ENCODE peak calls at places on chromosomes 3 and 15, in six cellular contexts. One of them, this sample, is unnamed.

GRCh38 chr3:52053307-52054304 is 2.8 kb downstream of the DUSP7 start:
- DNase-seq in aorta: no peak
- DNase-seq in neural progenitor cell: peak; percentile 44
- DNase-seq in mammary epithelial cell: peak; percentile 99
- DNase-seq in transverse colon: no peak
- DNase-seq in adrenal gland: no peak
- DNase-seq in this sample: no peak

GRCh38 chr3:18556503-18556902 is 131.4 kb upstream of the SATB1 start:
- DNase-seq in aorta: no peak
- DNase-seq in neural progenitor cell: no peak
- DNase-seq in mammary epithelial cell: peak; percentile 46
- DNase-seq in transverse colon: no peak
- DNase-seq in adrenal gland: no peak
- DNase-seq in this sample: no peak

GRCh38 chr3:97340940-97341339 is 423.6 kb upstream of the ARL6 start:
- DNase-seq in aorta: no peak
- DNase-seq in neural progenitor cell: no peak
- DNase-seq in mammary epithelial cell: no peak
- DNase-seq in transverse colon: no peak
- DNase-seq in adrenal gland: no peak
- DNase-seq in this sample: no peak

GRCh38 chr3:29593802-29594201 is 312.9 kb downstream of the RBMS3 start:
- DNase-seq in aorta: no peak
- DNase-seq in neural progenitor cell: no peak
- DNase-seq in mammary epithelial cell: no peak
- DNase-seq in transverse colon: no peak
- DNase-seq in adrenal gland: no peak
- DNase-seq in this sample: no peak

GRCh38 chr15:88166330-88166993 is 90.1 kb downstream of the NTRK3 start:
- DNase-seq in aorta: peak; percentile 85
- DNase-seq in neural progenitor cell: peak; percentile 72
- DNase-seq in mammary epithelial cell: no peak
- DNase-seq in transverse colon: no peak
- DNase-seq in adrenal gland: peak; percentile 7
- DNase-seq in this sample: no peak

GRCh38 chr15:66253296-66253642 is 281 bp downstream of the MEGF11 start:
- DNase-seq in aorta: peak; percentile 73
- DNase-seq in neural progenitor cell: no peak
- DNase-seq in mammary epithelial cell: no peak
- DNase-seq in transverse colon: no peak
- DNase-seq in adrenal gland: no peak
- DNase-seq in this sample: no peak

GRCh38 chr3:113070226-113071220 is 79.7 kb downstream of the GTPBP8 start:
- DNase-seq in aorta: no peak
- DNase-seq in neural progenitor cell: no peak
- DNase-seq in mammary epithelial cell: no peak
- DNase-seq in transverse colon: no peak
- DNase-seq in adrenal gland: no peak
- DNase-seq in this sample: no peak

GRCh38 chr3:134642445-134643149 is 8.2 kb downstream of the KY start:
- DNase-seq in aorta: no peak
- DNase-seq in neural progenitor cell: no peak
- DNase-seq in mammary epithelial cell: no peak
- DNase-seq in transverse colon: no peak
- DNase-seq in adrenal gland: no peak
- DNase-seq in this sample: no peak

GRCh38 chr3:139020868-139021234 is at the start of gene PRR23B:
- DNase-seq in aorta: no peak
- DNase-seq in neural progenitor cell: no peak
- DNase-seq in mammary epithelial cell: no peak
- DNase-seq in transverse colon: no peak
- DNase-seq in adrenal gland: no peak
- DNase-seq in this sample: no peak

GRCh38 chr3:139532996-139533395 is 6.5 kb downstream of the RBP1 start:
- DNase-seq in aorta: no peak
- DNase-seq in neural progenitor cell: peak; percentile 60
- DNase-seq in mammary epithelial cell: no peak
- DNase-seq in transverse colon: no peak
- DNase-seq in adrenal gland: no peak
- DNase-seq in this sample: no peak

GRCh38 chr3:169478566-169479313 is 184.8 kb downstream of the MECOM start:
- DNase-seq in aorta: no peak
- DNase-seq in neural progenitor cell: no peak
- DNase-seq in mammary epithelial cell: peak; percentile 62
- DNase-seq in transverse colon: no peak
- DNase-seq in adrenal gland: no peak
- DNase-seq in this sample: no peak

GRCh38 chr3:169477790-169478189 is 185.7 kb downstream of the MECOM start:
- DNase-seq in aorta: no peak
- DNase-seq in neural progenitor cell: peak; percentile 31
- DNase-seq in mammary epithelial cell: no peak
- DNase-seq in transverse colon: no peak
- DNase-seq in adrenal gland: no peak
- DNase-seq in this sample: no peak

GRCh38 chr3:169472259-169472900 is 191.1 kb downstream of the MECOM start:
- DNase-seq in aorta: no peak
- DNase-seq in neural progenitor cell: no peak
- DNase-seq in mammary epithelial cell: no peak
- DNase-seq in transverse colon: no peak
- DNase-seq in adrenal gland: no peak
- DNase-seq in this sample: no peak

GRCh38 chr3:169479314-169479939 is 184.1 kb downstream of the MECOM start:
- DNase-seq in aorta: no peak
- DNase-seq in neural progenitor cell: no peak
- DNase-seq in mammary epithelial cell: no peak
- DNase-seq in transverse colon: no peak
- DNase-seq in adrenal gland: no peak
- DNase-seq in this sample: no peak

DNA sequence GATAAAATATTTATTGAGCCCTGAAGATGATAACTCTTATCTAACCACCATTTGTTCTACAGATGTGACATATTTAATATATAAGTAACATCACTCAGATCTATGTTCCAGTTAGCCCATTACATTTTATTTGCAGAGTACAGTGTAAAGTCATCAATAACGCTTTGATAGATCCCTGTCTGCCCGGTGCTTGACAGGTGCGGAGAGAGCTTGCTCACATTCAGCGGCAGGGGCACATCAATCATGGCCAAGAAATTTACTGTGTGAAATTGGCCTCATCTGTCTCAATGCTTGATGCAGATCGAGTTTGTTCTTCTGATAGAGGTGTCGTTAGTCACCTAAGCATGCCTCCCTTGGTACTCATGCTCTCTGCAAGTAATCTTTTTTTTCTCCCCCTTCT is 187.2 kb downstream of the MECOM start:
- DNase-seq in aorta: no peak
- DNase-seq in neural progenitor cell: no peak
- DNase-seq in mammary epithelial cell: no peak
- DNase-seq in transverse colon: no peak
- DNase-seq in adrenal gland: no peak
- DNase-seq in this sample: no peak
- H3K4me1 ChIP-seq in aorta: peaks cover 6% of the 10 kb centered on the region
- H3K4me1 ChIP-seq in neural progenitor cell: peaks cover 31% of the 10 kb centered on the region
- H3K4me1 ChIP-seq in mammary epithelial cell: peaks cover 4% of the 10 kb centered on the region
- H3K4me1 ChIP-seq in transverse colon: no peaks in the 10 kb centered on the region
- H3K4me1 ChIP-seq in adrenal gland: no peaks in the 10 kb centered on the region
- H3K4me1 ChIP-seq in this sample: no peaks in the 10 kb centered on the region

GRCh38 chr15:90402806-90403205 is 14.8 kb downstream of the IQGAP1 start:
- DNase-seq in aorta: no peak
- DNase-seq in neural progenitor cell: no peak
- DNase-seq in mammary epithelial cell: no peak
- DNase-seq in transverse colon: no peak
- DNase-seq in adrenal gland: no peak
- DNase-seq in this sample: no peak

GRCh38 chr15:90400759-90401314 is 12.8 kb downstream of the IQGAP1 start:
- DNase-seq in aorta: peak; percentile 82
- DNase-seq in neural progenitor cell: peak; percentile 57
- DNase-seq in mammary epithelial cell: peak; percentile 91
- DNase-seq in transverse colon: peak; percentile 69
- DNase-seq in adrenal gland: peak; percentile 80
- DNase-seq in this sample: peak; percentile 77

GRCh38 chr15:90402230-90402629 is 14.2 kb downstream of the IQGAP1 start:
- DNase-seq in aorta: peak; percentile 81
- DNase-seq in neural progenitor cell: no peak
- DNase-seq in mammary epithelial cell: peak; percentile 80
- DNase-seq in transverse colon: no peak
- DNase-seq in adrenal gland: peak; percentile 64
- DNase-seq in this sample: peak; percentile 55

GRCh38 chr15:90401499-90401898 is 13.5 kb downstream of the IQGAP1 start:
- DNase-seq in aorta: no peak
- DNase-seq in neural progenitor cell: no peak
- DNase-seq in mammary epithelial cell: no peak
- DNase-seq in transverse colon: no peak
- DNase-seq in adrenal gland: no peak
- DNase-seq in this sample: no peak

DNA sequence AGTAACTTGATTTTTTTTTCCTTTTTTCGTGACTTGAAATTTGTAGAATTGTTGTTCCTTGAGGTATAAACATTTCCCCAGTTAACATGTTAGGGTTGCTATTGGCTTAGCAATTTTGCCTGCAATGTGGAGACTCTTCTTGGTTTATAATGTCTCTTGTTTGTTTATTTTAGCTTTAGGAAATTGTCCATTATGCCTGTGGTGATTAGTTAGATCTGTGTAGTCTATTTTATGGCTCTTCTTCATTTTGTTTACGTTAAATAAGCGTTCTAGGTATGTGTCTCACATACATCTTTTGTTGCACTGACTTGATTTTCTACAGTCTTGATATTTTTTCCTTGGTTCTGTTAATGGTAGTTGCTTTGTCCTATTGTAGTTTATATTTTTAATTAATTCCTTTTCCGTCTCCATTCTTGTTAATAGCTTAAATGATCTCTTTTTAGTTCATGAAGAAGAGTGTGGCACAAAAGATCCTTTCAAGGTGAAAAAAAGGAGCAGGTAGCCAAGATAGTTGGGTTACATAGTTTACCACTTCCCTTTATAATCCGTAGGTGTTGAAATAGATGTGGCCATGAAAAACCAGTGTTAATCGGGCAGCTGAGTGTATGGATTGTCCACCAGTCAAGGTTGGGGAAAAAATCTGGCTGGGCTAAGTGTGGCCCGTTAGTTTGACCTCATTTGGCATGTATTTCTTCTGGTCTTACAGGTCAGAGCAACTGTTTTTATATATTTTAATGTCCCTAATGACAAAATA is 12.1 kb downstream of the IQGAP1 start:
- DNase-seq in aorta: no peak
- DNase-seq in neural progenitor cell: no peak
- DNase-seq in mammary epithelial cell: peak; percentile 44
- DNase-seq in transverse colon: no peak
- DNase-seq in adrenal gland: no peak
- DNase-seq in this sample: no peak
- H3K4me3 ChIP-seq in aorta: peak overlapping the region; percentile 41
- H3K4me3 ChIP-seq in neural progenitor cell: no peak overlapping the region
- H3K4me3 ChIP-seq in mammary epithelial cell: no peak overlapping the region
- H3K4me3 ChIP-seq in transverse colon: no peak overlapping the region
- H3K4me3 ChIP-seq in adrenal gland: no peak overlapping the region
- H3K4me3 ChIP-seq in this sample: peak overlapping the region; percentile 12

DNA sequence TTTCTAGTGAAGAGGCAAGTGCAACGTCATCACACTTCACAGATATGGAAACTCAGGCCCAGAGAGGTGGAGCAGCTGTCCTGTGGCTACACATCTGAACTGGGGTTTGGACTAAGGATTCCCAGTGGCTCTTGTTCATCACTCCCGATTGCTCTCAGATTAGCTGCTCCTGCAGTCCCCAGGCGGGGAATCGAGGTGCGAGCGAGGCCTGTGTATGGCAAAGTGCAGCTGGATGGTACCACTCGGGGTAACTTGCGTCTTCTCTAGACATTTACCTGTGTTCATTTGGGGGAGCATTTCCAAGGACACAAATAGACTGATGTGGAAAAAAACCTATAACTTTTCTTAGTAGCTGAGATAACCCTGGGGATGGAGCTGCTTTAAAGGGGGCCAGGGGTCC is 45.9 kb upstream of the TRPM1 start:
- DNase-seq in aorta: no peak
- DNase-seq in neural progenitor cell: no peak
- DNase-seq in mammary epithelial cell: no peak
- DNase-seq in transverse colon: no peak
- DNase-seq in adrenal gland: no peak
- DNase-seq in this sample: no peak
- H3K4me1 ChIP-seq in aorta: no peaks in the 10 kb centered on the region
- H3K4me1 ChIP-seq in neural progenitor cell: peaks cover 27% of the 10 kb centered on the region
- H3K4me1 ChIP-seq in mammary epithelial cell: peaks cover 9% of the 10 kb centered on the region
- H3K4me1 ChIP-seq in transverse colon: no peaks in the 10 kb centered on the region
- H3K4me1 ChIP-seq in adrenal gland: no peaks in the 10 kb centered on the region
- H3K4me1 ChIP-seq in this sample: no peaks in the 10 kb centered on the region

DNA sequence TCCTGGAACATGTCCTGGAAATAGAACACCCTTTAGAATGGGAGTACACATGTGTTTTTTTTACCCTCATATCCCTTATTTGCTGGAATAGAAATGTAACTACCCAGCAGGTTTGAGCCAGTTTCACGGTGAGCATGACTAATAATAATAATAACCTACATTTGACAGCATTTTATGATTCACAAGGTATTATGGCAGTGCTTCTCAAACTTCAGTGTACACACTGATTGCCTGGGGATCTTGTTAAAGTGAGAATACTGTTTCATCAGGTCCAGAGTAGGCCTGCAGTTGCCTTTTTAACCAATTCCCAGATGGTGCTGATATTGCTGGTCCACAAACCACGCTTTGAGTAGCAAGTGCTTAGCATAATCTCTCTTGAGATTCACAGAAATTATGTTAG is 63.9 kb downstream of the NFKBIZ start:
- DNase-seq in aorta: no peak
- DNase-seq in neural progenitor cell: no peak
- DNase-seq in mammary epithelial cell: peak; percentile 88
- DNase-seq in transverse colon: no peak
- DNase-seq in adrenal gland: no peak
- DNase-seq in this sample: no peak
- H3K4me3 ChIP-seq in aorta: no peak overlapping the region
- H3K4me3 ChIP-seq in neural progenitor cell: no peak overlapping the region
- H3K4me3 ChIP-seq in mammary epithelial cell: no peak overlapping the region
- H3K4me3 ChIP-seq in transverse colon: no peak overlapping the region
- H3K4me3 ChIP-seq in adrenal gland: no peak overlapping the region
- H3K4me3 ChIP-seq in this sample: no peak overlapping the region

DNA sequence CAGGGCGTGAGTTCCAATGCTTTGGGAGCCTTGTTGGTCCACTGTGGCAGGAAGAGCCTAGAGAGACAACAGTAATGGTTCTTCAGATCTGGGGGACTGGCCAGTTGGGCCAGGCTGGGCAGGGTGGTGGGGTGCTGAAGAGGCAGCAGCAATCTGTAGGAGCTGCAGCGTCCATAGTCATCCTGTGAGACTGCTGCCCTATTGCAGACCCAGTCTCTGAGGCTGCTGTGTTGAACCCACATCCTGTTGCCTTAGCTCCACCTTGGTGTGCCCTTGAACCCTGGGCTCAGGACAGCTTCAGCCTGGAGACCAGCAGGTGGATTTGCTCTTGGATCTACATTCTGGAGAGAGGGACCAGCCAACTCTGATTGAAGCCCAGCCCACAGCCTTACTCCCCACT is 23.6 kb upstream of the ETV5 start:
- DNase-seq in aorta: no peak
- DNase-seq in neural progenitor cell: no peak
- DNase-seq in mammary epithelial cell: no peak
- DNase-seq in transverse colon: no peak
- DNase-seq in adrenal gland: no peak
- DNase-seq in this sample: no peak
- H3K4me1 ChIP-seq in aorta: no peaks in the 10 kb centered on the region
- H3K4me1 ChIP-seq in neural progenitor cell: no peaks in the 10 kb centered on the region
- H3K4me1 ChIP-seq in mammary epithelial cell: no peaks in the 10 kb centered on the region
- H3K4me1 ChIP-seq in transverse colon: no peaks in the 10 kb centered on the region
- H3K4me1 ChIP-seq in adrenal gland: no peaks in the 10 kb centered on the region
- H3K4me1 ChIP-seq in this sample: no peaks in the 10 kb centered on the region

GRCh38 chr15:90501898-90502297 is 27.8 kb upstream of the CRTC3 start:
- DNase-seq in aorta: no peak
- DNase-seq in neural progenitor cell: no peak
- DNase-seq in mammary epithelial cell: no peak
- DNase-seq in transverse colon: no peak
- DNase-seq in adrenal gland: no peak
- DNase-seq in this sample: no peak
- H3K4me3 ChIP-seq in aorta: no peak overlapping the region
- H3K4me3 ChIP-seq in neural progenitor cell: no peak overlapping the region
- H3K4me3 ChIP-seq in mammary epithelial cell: no peak overlapping the region
- H3K4me3 ChIP-seq in transverse colon: no peak overlapping the region
- H3K4me3 ChIP-seq in adrenal gland: no peak overlapping the region
- H3K4me3 ChIP-seq in this sample: no peak overlapping the region

This sample was measured in left lung.